ENCODE peak calls at places on chromosome 19, in five cellular contexts. R is heart right ventricle, L is mesendoderm, I is lower leg skin, Y is cardiac muscle cell. B is an unnamed sample.

GRCh38 chr19:52492201-52492960 is 35.1 kb upstream of the ZNF808 start:
- DNase-seq in R (no peak), L (peak), I (no peak), Y (peak), B (peak)

GRCh38 chr19:28607066-28607583 is 605.8 kb downstream of the UQCRFS1 start:
- DNase-seq in R (no peak), L (no peak), I (no peak), Y (no peak), B (no peak)

GRCh38 chr19:36008336-36008978 is at the start of gene SYNE4:
- DNase-seq in R (no peak), L (peak), I (no peak), Y (peak), B (no peak)

GRCh38 chr19:36086326-36086725 is 24.6 kb upstream of the OVOL3 start:
- DNase-seq in R (no peak), L (no peak), I (no peak), Y (no peak), B (no peak)

GRCh38 chr19:19594371-19594770 is 24.1 kb downstream of the PBX4 start:
- DNase-seq in R (no peak), L (no peak), I (no peak), Y (no peak), B (no peak)

GRCh38 chr19:42176649-42176989 is 40.9 kb downstream of the DEDD2 start:
- DNase-seq in R (no peak), L (no peak), I (no peak), Y (peak), B (no peak)

GRCh38 chr19:41013359-41013758 is 22.3 kb downstream of the CYP2B6 start:
- DNase-seq in R (no peak), L (no peak), I (no peak), Y (no peak), B (no peak)

GRCh38 chr19:55603581-55604292 is 1.7 kb upstream of the ZNF865 start:
- DNase-seq in R (no peak), L (peak), I (no peak), Y (no peak), B (no peak)

GRCh38 chr19:34556500-34556899 is 74.9 kb downstream of the WTIP start:
- DNase-seq in R (peak), L (peak), I (no peak), Y (peak), B (peak)

GRCh38 chr19:37468961-37469777 is at the start of gene ZNF570:
- DNase-seq in R (peak), L (peak), I (peak), Y (peak), B (peak)

GRCh38 chr19:7873304-7874079 is 698 bp downstream of the PRR36 start:
- DNase-seq in R (no peak), L (no peak), I (no peak), Y (peak), B (no peak)

GRCh38 chr19:7874857-7875393 is 735 bp upstream of the PRR36 start:
- DNase-seq in R (no peak), L (no peak), I (no peak), Y (no peak), B (no peak)

GRCh38 chr19:7871530-7872305 is 2.5 kb downstream of the PRR36 start:
- DNase-seq in R (peak), L (peak), I (peak), Y (peak), B (peak)

GRCh38 chr19:7872306-7873204 is 1.6 kb downstream of the PRR36 start:
- DNase-seq in R (no peak), L (no peak), I (no peak), Y (no peak), B (no peak)

GRCh38 chr19:7874080-7874856 is at the start of gene PRR36:
- DNase-seq in R (no peak), L (peak), I (no peak), Y (peak), B (peak)
- H3K4me3 ChIP-seq in R (peak), L (peak), I (no peak), Y (peak), B (no peak)

GRCh38 chr19:8149261-8150094 is at the start of gene FBN3:
- DNase-seq in R (no peak), L (peak), I (no peak), Y (peak), B (no peak)
- H3K4me3 ChIP-seq in R (peak), L (peak), I (no peak), Y (peak), B (no peak)

DNA sequence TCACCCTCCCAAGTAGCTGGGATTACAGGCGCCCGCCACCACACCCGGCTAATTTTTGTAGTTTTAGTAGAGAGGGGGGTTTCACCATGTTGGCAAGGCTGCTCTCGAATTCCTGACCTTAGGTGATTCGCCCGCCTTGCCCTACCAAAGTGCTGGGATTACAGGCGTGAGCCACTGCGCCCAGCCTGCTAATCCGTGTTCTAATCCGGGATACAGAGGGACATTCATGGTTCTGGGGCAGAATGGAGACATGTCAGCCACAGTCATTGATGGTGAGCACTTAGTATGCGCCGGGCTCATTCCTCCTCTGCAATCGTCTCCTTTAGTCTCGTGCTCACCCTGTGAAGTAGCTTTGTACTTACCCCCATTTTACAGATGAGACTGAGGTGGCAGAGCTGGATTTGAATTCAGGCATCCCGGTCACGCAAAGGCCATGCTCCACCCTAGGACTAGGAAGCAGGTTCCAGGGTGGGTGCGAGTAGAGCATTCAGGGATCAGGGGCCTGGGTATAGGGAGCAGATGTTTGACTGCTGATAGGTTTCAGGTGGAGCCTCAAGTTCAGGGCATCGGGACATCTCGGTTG is 8.2 kb downstream of the RRAS start:
- DNase-seq in R (no peak), L (no peak), I (no peak), Y (no peak), B (no peak)
- H3K4me3 ChIP-seq in R (no peak), L (no peak), I (no peak), Y (no peak), B (no peak)

DNA sequence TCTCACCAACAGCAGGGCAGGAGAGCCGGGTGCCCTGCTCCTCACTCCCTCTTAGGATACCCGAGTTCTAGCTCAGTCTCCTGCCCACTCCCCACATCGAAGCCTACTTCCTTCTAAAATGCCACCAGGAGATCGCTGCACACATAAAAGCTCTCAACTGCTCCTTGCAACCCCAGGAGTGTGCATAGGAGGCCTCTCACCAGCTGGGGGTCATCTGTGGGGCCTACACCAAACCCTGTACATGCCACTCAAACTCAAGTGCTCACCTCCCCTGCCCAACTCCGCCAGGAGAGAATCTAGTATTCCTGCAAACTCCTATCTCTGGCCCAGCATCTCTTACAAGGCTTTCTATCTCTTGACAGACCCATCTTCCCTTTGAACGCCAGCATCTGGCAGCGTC is 2.8 kb downstream of the SGTA start:
- DNase-seq in R (no peak), L (no peak), I (no peak), Y (peak), B (no peak)
- H3K4me3 ChIP-seq in R (no peak), L (no peak), I (no peak), Y (no peak), B (no peak)

GRCh38 chr19:2756921-2757881 is 17.4 kb upstream of the SLC39A3 start:
- DNase-seq in R (no peak), L (no peak), I (no peak), Y (no peak), B (no peak)
- H3K4me3 ChIP-seq in R (no peak), L (no peak), I (no peak), Y (no peak), B (no peak)

GRCh38 chr19:10565567-10566407 is at the start of gene KRI1:
- DNase-seq in R (peak), L (peak), I (peak), Y (peak), B (peak)

GRCh38 chr19:10566408-10566657 is 523 bp upstream of the KRI1 start:
- DNase-seq in R (no peak), L (no peak), I (no peak), Y (no peak), B (no peak)

GRCh38 chr19:10567696-10568443 is 909 bp downstream of the CDKN2D start:
- DNase-seq in R (no peak), L (peak), I (no peak), Y (no peak), B (peak)

GRCh38 chr19:10568444-10568825 is 344 bp downstream of the CDKN2D start:
- DNase-seq in R (peak), L (peak), I (no peak), Y (no peak), B (peak)

GRCh38 chr19:10566658-10567410 is 1.0 kb upstream of the KRI1 start:
- DNase-seq in R (no peak), L (no peak), I (no peak), Y (no peak), B (no peak)
- H3K4me3 ChIP-seq in R (no peak), L (no peak), I (no peak), Y (no peak), B (peak)

DNA sequence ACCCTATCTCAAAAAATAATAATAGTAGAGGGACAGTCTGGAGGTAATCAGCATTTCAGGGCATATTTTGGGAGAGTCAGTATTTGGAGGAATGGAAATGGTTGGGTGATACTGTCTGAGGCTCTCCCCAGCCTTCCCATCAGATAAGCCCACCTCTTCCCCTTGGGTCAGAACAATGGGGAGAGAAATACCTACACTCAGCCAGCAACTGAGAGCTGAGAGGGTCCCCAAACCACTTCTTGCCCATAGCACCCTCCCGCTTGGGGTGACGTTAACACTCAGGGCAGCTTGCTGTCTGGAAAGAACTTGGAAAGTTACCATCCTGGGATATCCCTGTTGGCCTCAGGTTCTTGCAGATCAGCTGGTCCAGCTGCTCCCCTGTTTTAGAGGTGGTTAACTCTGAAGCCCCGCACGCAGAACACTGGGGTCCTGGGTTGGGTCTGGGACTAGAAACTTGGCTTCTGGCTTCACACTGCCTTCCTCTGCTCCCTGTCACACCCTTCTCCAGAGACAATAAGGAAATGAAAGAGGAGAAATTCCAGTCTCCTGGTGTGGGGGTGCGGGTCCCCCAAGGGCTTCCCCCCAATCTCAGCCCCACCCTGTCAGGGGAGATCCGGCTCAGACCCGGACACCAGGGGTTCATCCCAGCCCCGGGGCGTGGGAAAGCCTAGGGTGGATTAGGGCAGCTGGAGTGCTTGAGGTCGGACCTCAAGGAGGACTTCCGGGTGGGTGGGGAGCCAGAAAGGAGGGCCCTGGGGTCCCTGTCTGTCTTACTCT is 2.5 kb downstream of the FOXA3 start:
- DNase-seq in R (no peak), L (no peak), I (no peak), Y (no peak), B (no peak)
- H3K4me3 ChIP-seq in R (no peak), L (no peak), I (no peak), Y (no peak), B (no peak)